ENCODE peak calls at places on chromosomes 4 and X, in seven cellular contexts. U is HepG2, F is SK-N-SH, X is K562, V is GM12878, T is HCT116, W is H1. E is an unnamed sample.

GRCh38 chrX:48478806-48479205 is 2.8 kb downstream of the FTSJ1 start:
- DNase-seq in W (no peak), V (no peak), T (no peak), F (no peak), U (no peak), X (no peak), E (no peak)

GRCh38 chr4:6198768-6199343 is 1.5 kb downstream of the JAKMIP1 start:
- DNase-seq in V (no peak), U (no peak), T (no peak), W (peak; percentile 83), X (no peak), F (peak; percentile 89), E (no peak)

GRCh38 chr4:102411416-102411815 is 66.1 kb upstream of the SLC39A8 start:
- DNase-seq in U (no peak), X (no peak), V (no peak), F (no peak), W (no peak), T (no peak), E (no peak)

GRCh38 chr4:82744284-82744963 is 54.2 kb downstream of the SCD5 start:
- DNase-seq in U (no peak), W (no peak), T (no peak), F (no peak), X (no peak), V (no peak), E (no peak)

GRCh38 chr4:186739802-186740434 is 16.3 kb upstream of the FAT1 start:
- DNase-seq in T (no peak), F (peak; percentile 42), X (no peak), W (no peak), V (no peak), U (no peak), E (no peak)

GRCh38 chr4:102022343-102022742 is 231.8 kb downstream of the BANK1 start:
- DNase-seq in W (no peak), F (no peak), V (no peak), T (no peak), U (no peak), X (no peak), E (no peak)

GRCh38 chr4:158300012-158300411 is 89.7 kb downstream of the TMEM144 start:
- DNase-seq in U (no peak), T (no peak), V (no peak), W (no peak), X (no peak), F (no peak), E (no peak)

GRCh38 chrX:84469226-84469625 is 33.0 kb downstream of the HDX start:
- DNase-seq in W (no peak), T (no peak), U (no peak), V (no peak), F (peak; percentile 18), X (no peak), E (no peak)

GRCh38 chrX:41481264-41482109 is 34.3 kb downstream of the NYX start:
- DNase-seq in V (no peak), U (peak; percentile 29), F (peak; percentile 55), T (peak; percentile 15), X (peak; percentile 47), W (no peak), E (no peak)

GRCh38 chrX:23501974-23502373 is 165.3 kb upstream of the PRDX4 start:
- DNase-seq in W (no peak), X (no peak), T (no peak), U (no peak), V (no peak), F (no peak), E (no peak)

GRCh38 chr4:134145369-134145768 is 56.2 kb downstream of the PABPC4L start:
- DNase-seq in W (no peak), V (no peak), U (no peak), X (no peak), T (no peak), F (no peak), E (no peak)

GRCh38 chrX:17967888-17968287 is 106.8 kb upstream of the RAI2 start:
- DNase-seq in X (no peak), W (no peak), V (no peak), T (no peak), U (no peak), F (no peak), E (no peak)

GRCh38 chrX:68710870-68711576 is 63.6 kb downstream of the STARD8 start:
- DNase-seq in W (peak; percentile 56), U (peak; percentile 40), T (peak; percentile 32), F (peak; percentile 73), X (peak; percentile 41), V (no peak), E (peak; percentile 62)
- TF ChIP-seq YY1 in W (no peak), U (no peak), T (no peak), F (no peak), X (no peak), V (no peak), E (no peak)

DNA sequence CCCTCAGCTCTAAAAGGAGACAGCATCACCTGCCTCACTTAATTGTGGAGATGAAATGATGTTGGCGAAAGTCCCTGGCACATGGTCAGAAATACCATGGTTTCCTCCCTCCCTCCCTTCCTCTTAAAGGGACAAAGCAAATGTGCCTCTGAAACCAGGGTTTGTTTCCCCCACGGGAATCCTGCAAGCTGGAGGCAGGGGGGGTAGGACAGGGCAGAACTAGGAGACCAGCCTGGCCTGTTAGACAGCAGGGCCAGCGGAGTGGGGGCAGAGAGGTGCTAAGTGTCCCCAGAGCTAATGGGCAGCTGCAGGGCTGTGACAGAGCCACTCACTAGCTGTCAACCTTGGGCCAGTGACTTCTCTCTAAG is 5.7 kb downstream of the RTL5 start:
- DNase-seq in U (no peak), W (no peak), F (peak; percentile 46), X (no peak), V (no peak), T (no peak), E (no peak)
- H3K4me1 ChIP-seq in U (no peaks in the 10 kb centered on the region), W (peaks cover 6% of the 10 kb centered on the region), F (peaks cover 14% of the 10 kb centered on the region), X (no peaks in the 10 kb centered on the region), V (peaks cover 2% of the 10 kb centered on the region), T (no peaks in the 10 kb centered on the region), E (peaks cover 15% of the 10 kb centered on the region)

GRCh38 chr4:88043586-88044340 is 36.3 kb downstream of the PKD2 start:
- DNase-seq in W (no peak), V (no peak), U (no peak), X (no peak), F (no peak), T (no peak), E (no peak)
- H3K9me3 ChIP-seq in W (no peaks in the 10 kb centered on the region), V (no peaks in the 10 kb centered on the region), U (no peaks in the 10 kb centered on the region), X (no peaks in the 10 kb centered on the region), F (no peaks in the 10 kb centered on the region), T (no peaks in the 10 kb centered on the region), E (no peaks in the 10 kb centered on the region)

DNA sequence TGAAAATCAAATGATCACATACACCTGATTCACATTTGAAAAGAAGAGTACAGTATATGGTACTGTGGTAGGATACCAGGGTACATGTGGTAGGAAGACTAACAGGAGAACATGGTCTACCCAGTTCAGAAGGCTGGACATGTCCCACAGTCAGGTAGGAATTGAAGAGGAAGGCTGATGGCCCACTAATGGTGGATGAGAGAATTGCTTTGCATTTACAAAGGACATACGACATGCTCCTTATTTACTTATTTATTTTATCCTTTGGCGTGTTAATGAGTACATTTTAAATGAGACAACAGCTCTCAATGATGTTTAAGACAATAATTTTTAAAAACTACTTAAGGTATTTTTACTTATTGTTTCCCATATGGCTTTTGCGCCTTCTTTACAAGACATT is 106.7 kb upstream of the BMP2K start:
- DNase-seq in V (no peak), W (no peak), X (peak; percentile 78), U (peak; percentile 37), F (no peak), T (peak; percentile 24), E (no peak)
- TF ChIP-seq YY1 in V (no peak), W (no peak), X (no peak), U (no peak), F (no peak), T (no peak), E (no peak)

DNA sequence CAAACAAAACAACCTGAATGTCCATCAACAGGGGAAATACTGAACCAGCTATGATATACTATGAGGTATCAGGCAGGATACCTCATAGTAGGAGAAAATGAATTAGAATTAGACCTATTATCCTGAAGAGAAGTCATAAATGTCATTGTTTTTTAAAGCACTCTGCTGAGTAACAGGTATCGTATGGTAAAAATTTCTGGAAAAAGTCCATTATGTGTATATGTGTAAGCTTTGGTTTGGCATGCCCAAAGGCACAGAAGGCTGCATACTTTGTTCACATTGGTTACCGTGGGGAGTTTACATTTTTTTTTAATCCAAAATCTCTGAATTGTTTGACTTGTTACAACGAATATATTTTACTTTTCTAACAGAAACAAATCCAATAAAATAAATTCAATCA is 70.5 kb downstream of the RPS3A start:
- DNase-seq in T (no peak), V (no peak), X (no peak), W (no peak), F (peak; percentile 9), U (no peak), E (no peak)
- H3K4me1 ChIP-seq in T (no peaks in the 10 kb centered on the region), V (no peaks in the 10 kb centered on the region), X (no peaks in the 10 kb centered on the region), W (peaks cover 2% of the 10 kb centered on the region), F (peaks cover 12% of the 10 kb centered on the region), U (peaks cover 8% of the 10 kb centered on the region), E (no peaks in the 10 kb centered on the region)

GRCh38 chr4:184380707-184381106 is 93.6 kb downstream of the IRF2 start:
- DNase-seq in V (no peak), T (no peak), W (no peak), U (no peak), X (no peak), F (no peak), E (no peak)

GRCh38 chr4:184374006-184374405 is 100.3 kb downstream of the IRF2 start:
- DNase-seq in U (no peak), T (no peak), F (no peak), X (no peak), V (no peak), W (no peak), E (no peak)

GRCh38 chr4:184375027-184375426 is 99.3 kb downstream of the IRF2 start:
- DNase-seq in W (no peak), X (no peak), U (no peak), V (no peak), T (no peak), F (no peak), E (no peak)

GRCh38 chr4:184376136-184376838 is 98.1 kb downstream of the IRF2 start:
- DNase-seq in W (no peak), V (no peak), U (no peak), F (no peak), X (no peak), T (no peak), E (no peak)

DNA sequence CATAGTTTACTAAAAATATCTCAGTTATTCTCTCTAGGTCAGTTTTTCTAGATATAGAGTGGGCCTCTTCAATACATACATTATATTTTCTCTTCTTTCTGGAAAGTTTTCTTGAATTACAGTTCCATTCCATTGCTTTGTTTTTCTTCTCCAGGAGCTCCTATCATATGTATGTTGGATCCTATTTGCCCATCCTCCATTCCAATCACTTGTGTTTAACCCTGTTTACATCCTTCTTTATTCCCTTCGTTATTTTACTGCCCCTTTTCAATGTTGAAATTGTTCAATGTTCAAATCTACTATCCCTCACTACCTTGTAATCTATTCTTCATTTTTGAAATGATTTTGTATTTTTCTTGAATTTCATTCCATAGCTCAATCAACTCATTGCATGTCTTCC is 97.4 kb downstream of the IRF2 start:
- DNase-seq in F (no peak), X (no peak), W (no peak), U (no peak), T (no peak), V (no peak), E (no peak)
- H3K9me3 ChIP-seq in F (no peaks in the 10 kb centered on the region), X (no peaks in the 10 kb centered on the region), W (peaks cover 4% of the 10 kb centered on the region), U (no peaks in the 10 kb centered on the region), T (no peaks in the 10 kb centered on the region), V (peaks cover 21% of the 10 kb centered on the region), E (no peaks in the 10 kb centered on the region)